ENCODE peak calls at places on chromosomes 13 and 19, in four cellular contexts. U, R, Z and V are unnamed samples.

GRCh38 chr19:45254044-45254531 is 3.0 kb downstream of the MARK4 start:
- DNase-seq in U (no peak), R (no peak), Z (no peak), V (no peak)

GRCh38 chr19:11164879-11165406 is 9.4 kb upstream of the SPC24 start:
- DNase-seq in U (peak; percentile 74), R (no peak), Z (no peak), V (no peak)

GRCh38 chr19:43574424-43575155 is 737 bp downstream of the XRCC1 start:
- DNase-seq in U (no peak), R (no peak), Z (no peak), V (no peak)

GRCh38 chr13:65926750-65927171 is 1303.4 kb downstream of the PCDH9 start:
- DNase-seq in U (peak; percentile 21), R (no peak), Z (no peak), V (no peak)

GRCh38 chr13:51146667-51147066 is 35.6 kb upstream of the C13orf42 start:
- DNase-seq in U (no peak), R (no peak), Z (no peak), V (no peak)

GRCh38 chr19:31432411-31432810 is 83.2 kb upstream of the TSHZ3 start:
- DNase-seq in U (no peak), R (no peak), Z (no peak), V (no peak)

GRCh38 chr19:3700242-3701032 is at the start of gene PIP5K1C:
- DNase-seq in U (peak; percentile 97), R (peak; percentile 99), Z (peak; percentile 97), V (peak; percentile 98)

GRCh38 chr19:13506550-13506878 is 235 bp upstream of the CACNA1A start:
- DNase-seq in U (no peak), R (no peak), Z (no peak), V (no peak)

GRCh38 chr19:3836887-3837286 is 32.0 kb downstream of the ZFR2 start:
- DNase-seq in U (no peak), R (no peak), Z (no peak), V (no peak)

GRCh38 chr19:31140717-31141116 is 208.5 kb downstream of the TSHZ3 start:
- DNase-seq in U (no peak), R (no peak), Z (no peak), V (no peak)

GRCh38 chr13:90652036-90652435 is 695.5 kb upstream of the MIR17HG start:
- DNase-seq in U (no peak), R (no peak), Z (no peak), V (no peak)

GRCh38 chr19:2476451-2477140 is 669 bp downstream of the GADD45B start:
- DNase-seq in U (peak; percentile 60), R (no peak), Z (no peak), V (peak; percentile 44)

GRCh38 chr13:21069561-21070004 is 8.2 kb upstream of the LATS2 start:
- DNase-seq in U (peak; percentile 72), R (no peak), Z (no peak), V (no peak)

GRCh38 chr19:13718733-13719132 is 45.6 kb upstream of the MRI1 start:
- DNase-seq in U (peak; percentile 23), R (no peak), Z (no peak), V (no peak)

GRCh38 chr13:32264407-32264806 is 50.8 kb downstream of the ZAR1L start:
- DNase-seq in U (no peak), R (no peak), Z (no peak), V (no peak)

GRCh38 chr13:20191311-20191901 is 1.3 kb downstream of the GJB2 start:
- DNase-seq in U (no peak), R (no peak), Z (no peak), V (no peak)

GRCh38 chr19:4988770-4989251 is 19.9 kb downstream of the KDM4B start:
- DNase-seq in U (no peak), R (no peak), Z (no peak), V (no peak)

GRCh38 chr13:40477623-40478608 is 188.5 kb downstream of the FOXO1 start:
- DNase-seq in U (no peak), R (no peak), Z (no peak), V (no peak)

GRCh38 chr19:43078311-43078710 is 4.2 kb downstream of the PSG2 start:
- DNase-seq in U (no peak), R (no peak), Z (no peak), V (no peak)

GRCh38 chr13:110103479-110103878 is 203.5 kb downstream of the COL4A1 start:
- DNase-seq in U (no peak), R (no peak), Z (no peak), V (no peak)

GRCh38 chr13:50592412-50593145 is 250.9 kb downstream of the DLEU7 start:
- DNase-seq in U (no peak), R (no peak), Z (no peak), V (no peak)

GRCh38 chr13:30720470-30720869 is 14.9 kb upstream of the ALOX5AP start:
- DNase-seq in U (no peak), R (peak; percentile 52), Z (no peak), V (no peak)

GRCh38 chr19:2043864-2044708 is 7.0 kb downstream of the MKNK2 start:
- DNase-seq in U (peak; percentile 6), R (no peak), Z (no peak), V (no peak)

GRCh38 chr13:71412231-71412630 is 454.8 kb downstream of the DACH1 start:
- DNase-seq in U (no peak), R (no peak), Z (no peak), V (no peak)

GRCh38 chr13:106941779-106942178 is 373.8 kb upstream of the ARGLU1 start:
- DNase-seq in U (no peak), R (no peak), Z (no peak), V (no peak)